ENCODE peak calls at places on chromosomes 3 and 15, in nine cellular contexts. B is HL-60, J is tibial artery, H is cardiac fibroblast, R is GM12865, C is right atrium auricular region, A is RWPE1, X is nephron progenitor cell, N is B cell. W is an unnamed sample.

GRCh38 chr3:58529516-58530353 is 7.3 kb downstream of the ACOX2 start:
- DNase-seq in X (peak; percentile 65), A (no peak), R (peak; percentile 30), H (peak; percentile 44), C (peak; percentile 58), B (peak; percentile 23), N (no peak), J (no peak), W (no peak)

GRCh38 chr3:86923071-86923476 is 67.9 kb downstream of the VGLL3 start:
- DNase-seq in B (no peak), X (no peak), J (no peak), C (no peak), A (peak; percentile 68), H (peak; percentile 72), R (no peak), N (no peak), W (no peak)

GRCh38 chr15:78316211-78317077 is 17.0 kb upstream of the SKIC8 start:
- DNase-seq in X (no peak), C (no peak), R (peak; percentile 50), B (no peak), J (no peak), A (no peak), H (no peak), N (no peak), W (no peak)

GRCh38 chr15:89307791-89308190 is 26.8 kb downstream of the POLG start:
- DNase-seq in J (no peak), B (no peak), C (no peak), N (no peak), H (no peak), R (no peak), A (no peak), X (no peak), W (no peak)

GRCh38 chr15:59315914-59316428 is 56.7 kb downstream of the MYO1E start:
- DNase-seq in R (peak; percentile 40), B (no peak), J (peak; percentile 71), X (no peak), A (no peak), C (no peak), H (peak; percentile 60), N (no peak), W (no peak)

GRCh38 chr15:66653398-66653797 is 48.6 kb upstream of the SMAD6 start:
- DNase-seq in R (no peak), J (no peak), B (no peak), H (no peak), A (no peak), C (no peak), X (no peak), N (no peak), W (no peak)

GRCh38 chr3:32423534-32423933 is 31.9 kb downstream of the CMTM7 start:
- DNase-seq in B (no peak), C (no peak), A (no peak), R (peak; percentile 34), J (no peak), N (no peak), X (no peak), H (no peak), W (no peak)

GRCh38 chr3:60081381-60082095 is 1031.7 kb upstream of the CFAP20DC start:
- DNase-seq in R (peak; percentile 9), H (no peak), X (no peak), N (peak; percentile 39), C (no peak), A (no peak), J (no peak), B (no peak), W (no peak)

GRCh38 chr3:105686324-105686897 is 182.4 kb downstream of the CBLB start:
- DNase-seq in H (peak; percentile 65), J (no peak), X (no peak), C (no peak), A (peak; percentile 35), N (peak; percentile 34), B (no peak), R (peak; percentile 19), W (no peak)

GRCh38 chr3:177606891-177607290 is 409.6 kb upstream of the TBL1XR1 start:
- DNase-seq in B (no peak), N (no peak), R (no peak), A (no peak), J (no peak), C (no peak), X (no peak), H (no peak), W (no peak)

GRCh38 chr3:195188530-195188917 is 82.4 kb downstream of the XXYLT1 start:
- DNase-seq in B (no peak), H (no peak), A (no peak), N (no peak), R (no peak), J (no peak), X (no peak), C (no peak), W (no peak)
- TF ChIP-seq CTCF in B (no peak), H (peak; percentile 6), A (no peak), N (no peak), R (no peak), J (no peak), X (no peak), C (no peak), W (no peak)

GRCh38 chr3:28972921-28973320 is 307.9 kb upstream of the RBMS3 start:
- DNase-seq in J (no peak), B (no peak), R (peak; percentile 17), C (no peak), A (no peak), X (no peak), N (no peak), H (peak; percentile 31), W (no peak)
- TF ChIP-seq CTCF in J (no peak), B (no peak), R (no peak), C (no peak), A (no peak), X (no peak), N (no peak), H (no peak), W (no peak)

GRCh38 chr15:51688863-51689262 is 7.6 kb downstream of the SCG3 start:
- DNase-seq in H (no peak), J (no peak), A (no peak), R (peak; percentile 9), N (no peak), C (no peak), B (no peak), X (no peak), W (no peak)
- TF ChIP-seq CTCF in H (peak; percentile 24), J (peak; percentile 6), A (no peak), R (peak; percentile 14), N (no peak), C (no peak), B (no peak), X (no peak), W (no peak)

DNA sequence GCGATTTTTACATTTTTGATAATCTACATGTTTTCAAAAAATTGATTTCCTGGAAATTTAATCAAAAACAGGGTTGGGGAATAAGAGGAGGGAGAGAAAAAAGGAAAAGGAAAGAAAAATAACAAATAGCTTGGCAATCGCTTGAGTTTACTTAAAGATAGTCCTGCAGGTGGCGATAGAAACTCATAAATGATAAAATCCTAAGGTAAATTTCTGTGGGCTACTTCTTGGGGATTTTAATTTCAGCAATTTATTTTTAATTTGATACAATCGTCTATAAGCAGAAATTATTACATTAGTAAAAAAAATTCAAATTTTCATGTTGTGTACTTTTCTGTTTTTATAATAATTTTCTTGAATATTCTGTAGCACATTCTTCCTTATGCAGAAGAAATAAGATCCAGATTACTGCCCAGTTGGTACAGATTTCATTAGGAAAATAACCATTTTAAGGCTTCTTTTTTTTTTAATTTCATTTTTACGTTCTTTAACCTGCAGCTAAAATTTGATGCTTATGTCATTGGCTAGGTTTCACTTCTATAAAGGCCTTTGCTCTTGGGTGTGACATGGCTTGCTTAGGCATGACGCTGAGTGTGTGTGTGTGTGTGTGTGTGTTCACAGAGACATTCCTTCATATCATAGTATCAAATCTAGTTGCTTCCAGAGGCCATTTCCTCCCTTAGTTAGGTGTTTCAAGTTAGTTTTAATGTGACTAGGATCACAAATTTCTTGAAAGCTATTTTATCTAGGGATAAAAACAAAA is 181.8 kb downstream of the MCTP2 start:
- DNase-seq in B (no peak), R (peak; percentile 3), X (no peak), A (peak; percentile 7), H (peak; percentile 28), C (no peak), J (no peak), N (peak; percentile 65), W (no peak)
- TF ChIP-seq CTCF in B (peak; percentile 8), R (peak; percentile 13), X (peak; percentile 69), A (peak; percentile 76), H (no peak), C (peak; percentile 54), J (peak; percentile 47), N (peak; percentile 68), W (peak; percentile 77)

GRCh38 chr3:67361770-67362169 is 292.6 kb downstream of the SUCLG2 start:
- DNase-seq in R (no peak), B (no peak), J (no peak), X (no peak), N (no peak), A (no peak), C (no peak), H (no peak), W (no peak)

GRCh38 chr3:67362686-67363085 is 291.7 kb downstream of the SUCLG2 start:
- DNase-seq in H (no peak), C (no peak), A (peak; percentile 13), J (no peak), X (peak; percentile 3), R (no peak), N (no peak), B (no peak), W (no peak)

GRCh38 chr3:67361323-67361722 is 293.1 kb downstream of the SUCLG2 start:
- DNase-seq in A (no peak), J (no peak), X (no peak), B (no peak), C (no peak), H (no peak), N (no peak), R (no peak), W (no peak)

DNA sequence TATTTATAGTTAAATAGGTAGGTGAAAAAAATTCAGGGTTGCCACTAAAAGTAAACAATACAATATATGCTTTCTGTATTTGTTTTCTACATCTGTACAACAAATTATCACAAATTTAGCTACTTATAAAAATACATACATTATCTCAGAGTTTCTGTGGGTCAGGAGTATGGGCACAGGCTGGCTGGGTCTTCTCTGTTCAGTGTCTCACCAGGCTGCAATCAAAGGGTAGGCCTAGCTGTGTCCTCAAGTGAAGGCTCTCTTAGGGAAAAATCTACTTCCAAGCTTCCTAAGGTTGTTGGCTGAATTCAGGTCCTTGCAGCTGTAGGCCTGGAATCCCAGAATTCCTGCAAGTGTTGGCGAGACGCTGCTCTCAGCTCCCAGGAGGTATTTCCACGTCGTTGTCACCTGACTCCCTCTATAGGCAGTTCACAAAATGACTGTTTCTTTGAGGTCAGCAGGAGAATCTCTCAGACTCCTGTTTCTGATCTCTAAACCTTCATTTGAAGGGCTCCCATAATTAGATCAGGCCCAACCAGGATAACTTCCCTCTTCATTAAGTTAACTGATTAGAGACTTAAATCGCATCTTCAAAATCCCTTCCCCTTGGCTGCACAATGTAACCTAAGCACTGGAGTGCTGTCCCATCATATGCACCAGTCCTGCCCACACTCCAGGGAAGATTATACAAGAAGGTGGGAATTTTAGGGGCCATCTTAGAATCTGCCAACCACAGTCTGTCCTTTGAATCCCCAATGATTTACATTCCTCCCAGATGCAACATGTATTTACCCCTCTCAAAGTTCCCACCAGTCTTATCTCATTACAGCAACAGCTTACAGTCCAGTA is 296.6 kb downstream of the SUCLG2 start:
- DNase-seq in X (peak; percentile 18), A (peak; percentile 13), C (no peak), J (no peak), R (peak; percentile 26), H (peak; percentile 32), N (peak; percentile 9), B (no peak), W (no peak)
- TF ChIP-seq CTCF in X (peak; percentile 36), A (peak; percentile 31), C (no peak), J (no peak), R (peak; percentile 52), H (peak; percentile 42), N (peak; percentile 33), B (peak; percentile 35), W (peak; percentile 49)

GRCh38 chr15:29102911-29103824 is 166.5 kb downstream of the NSMCE3 start:
- DNase-seq in A (no peak), N (no peak), X (no peak), H (peak; percentile 18), B (no peak), R (no peak), C (no peak), J (no peak), W (no peak)
- TF ChIP-seq CTCF in A (no peak), N (no peak), X (no peak), H (no peak), B (no peak), R (no peak), C (no peak), J (no peak), W (no peak)

W was measured in CD14-positive monocyte.